ENCODE peak calls at places on chromosomes 3 and 15, in nine cellular contexts. Q, U, X, D, O, L, F, S and E are unnamed samples. For H3K27me3, the result is how much of the 10 kb centered on the place peaks cover.

GRCh38 chr3:122356402-122356801 is 26.6 kb downstream of the MIX23 start:
- DNase-seq in Q (peak), U (peak), X (peak), D (peak), O (peak), L (peak), F (peak), S (no peak), E (peak)

GRCh38 chr3:58072046-58072445 is 63.8 kb downstream of the FLNB start:
- DNase-seq in Q (no peak), U (no peak), X (peak), D (no peak), O (no peak), L (no peak), F (no peak), S (no peak), E (no peak)

GRCh38 chr15:64883997-64884511 is 27.6 kb upstream of the ANKDD1A start:
- DNase-seq in Q (peak), U (peak), X (peak), D (peak), O (no peak), L (peak), F (peak), S (peak), E (no peak)

GRCh38 chr15:72227192-72227586 is 3.8 kb downstream of the PKM start:
- DNase-seq in Q (no peak), U (peak), X (no peak), D (no peak), O (no peak), L (no peak), F (peak), S (no peak), E (no peak)

GRCh38 chr3:185688808-185689207 is 102.7 kb downstream of the SENP2 start:
- DNase-seq in Q (no peak), U (no peak), X (peak), D (peak), O (no peak), L (peak), F (peak), S (no peak), E (no peak)

GRCh38 chr15:87419341-87419740 is 837.2 kb downstream of the NTRK3 start:
- DNase-seq in Q (no peak), U (no peak), X (no peak), D (no peak), O (no peak), L (no peak), F (no peak), S (no peak), E (no peak)

GRCh38 chr15:76714950-76715349 is 190.2 kb downstream of the SCAPER start:
- DNase-seq in Q (no peak), U (no peak), X (no peak), D (no peak), O (no peak), L (no peak), F (no peak), S (no peak), E (no peak)

GRCh38 chr15:67834593-67835348 is 5.1 kb downstream of the RNU6-1 start:
- DNase-seq in Q (peak), U (peak), X (no peak), D (no peak), O (no peak), L (no peak), F (no peak), S (no peak), E (no peak)

GRCh38 chr3:30457081-30457480 is 149.3 kb upstream of the TGFBR2 start:
- DNase-seq in Q (no peak), U (no peak), X (no peak), D (no peak), O (no peak), L (no peak), F (peak), S (no peak), E (no peak)

GRCh38 chr15:71296032-71296686 is 180.9 kb downstream of the THSD4 start:
- DNase-seq in Q (peak), U (peak), X (no peak), D (peak), O (no peak), L (no peak), F (peak), S (no peak), E (no peak)

GRCh38 chr3:146972726-146973125 is 367.6 kb upstream of the PLSCR5 start:
- DNase-seq in Q (no peak), U (no peak), X (peak), D (no peak), O (no peak), L (no peak), F (peak), S (no peak), E (no peak)

GRCh38 chr3:113270786-113271185 is 59.4 kb downstream of the BOC start:
- DNase-seq in Q (no peak), U (no peak), X (no peak), D (no peak), O (no peak), L (no peak), F (no peak), S (no peak), E (no peak)

GRCh38 chr3:183046883-183047282 is 52.4 kb downstream of the MCCC1 start:
- DNase-seq in Q (no peak), U (no peak), X (no peak), D (no peak), O (no peak), L (no peak), F (no peak), S (no peak), E (no peak)

GRCh38 chr15:81869161-81869928 is 176.5 kb downstream of the MEX3B start:
- DNase-seq in Q (no peak), U (no peak), X (no peak), D (no peak), O (no peak), L (no peak), F (no peak), S (no peak), E (no peak)

GRCh38 chr3:188683032-188683491 is 488.7 kb upstream of the TPRG1 start:
- DNase-seq in Q (no peak), U (no peak), X (no peak), D (peak), O (no peak), L (no peak), F (peak), S (peak), E (no peak)

GRCh38 chr3:197297476-197298340 is 704 bp downstream of the DLG1 start:
- DNase-seq in Q (peak), U (peak), X (peak), D (no peak), O (peak), L (peak), F (peak), S (peak), E (peak)

DNA sequence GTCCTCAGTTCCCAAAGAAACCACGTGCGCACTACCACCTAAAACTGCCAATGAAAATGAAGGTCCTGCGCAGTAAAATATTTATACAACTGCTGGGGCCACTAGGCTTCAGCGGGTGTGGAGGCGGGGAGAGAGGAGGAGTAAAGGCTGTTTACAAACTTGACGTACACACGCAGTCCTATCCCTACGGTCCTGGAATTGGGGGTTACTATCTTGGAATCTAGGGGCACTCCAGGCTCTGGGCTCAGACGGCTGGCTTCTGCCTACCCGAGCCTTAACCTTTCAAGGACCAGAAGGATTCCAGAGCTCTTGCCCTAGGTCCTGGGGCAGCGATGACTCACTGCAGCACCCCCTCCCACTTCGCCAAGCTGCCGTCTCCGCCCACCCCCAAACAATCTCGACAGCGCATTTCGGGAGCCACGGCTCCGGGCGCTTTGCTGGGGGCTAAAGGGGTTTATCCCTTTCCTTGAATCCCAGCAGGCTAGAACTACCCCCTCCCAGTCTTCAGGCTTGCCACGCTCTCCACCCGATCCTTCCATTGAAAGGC is 3.0 kb downstream of the ADAMTS9 start:
- DNase-seq in Q (peak), U (peak), X (peak), D (no peak), O (peak), L (no peak), F (peak), S (peak), E (no peak)
- H3K27me3 ChIP-seq in Q (under half), U (under half), X (under half), D (under half), O (under half), L (under half), F (under half), S (under half), E (half or more)

GRCh38 chr3:195892105-195892354 is 16.3 kb downstream of the TNK2 start:
- DNase-seq in Q (no peak), U (no peak), X (no peak), D (no peak), O (no peak), L (no peak), F (no peak), S (no peak), E (no peak)

GRCh38 chr3:195893516-195893915 is 14.8 kb downstream of the TNK2 start:
- DNase-seq in Q (no peak), U (no peak), X (no peak), D (no peak), O (no peak), L (no peak), F (no peak), S (no peak), E (no peak)

GRCh38 chr3:195891431-195892104 is 16.8 kb downstream of the TNK2 start:
- DNase-seq in Q (no peak), U (no peak), X (no peak), D (no peak), O (no peak), L (no peak), F (no peak), S (no peak), E (no peak)

GRCh38 chr3:195893121-195893449 is 15.3 kb downstream of the TNK2 start:
- DNase-seq in Q (no peak), U (no peak), X (no peak), D (no peak), O (no peak), L (no peak), F (no peak), S (peak), E (no peak)

GRCh38 chr3:195892355-195893120 is 15.8 kb downstream of the TNK2 start:
- DNase-seq in Q (peak), U (no peak), X (no peak), D (no peak), O (peak), L (no peak), F (peak), S (peak), E (no peak)
- H3K4me3 ChIP-seq in Q (peak), U (peak), X (no peak), D (no peak), O (no peak), L (peak), F (peak), S (peak), E (no peak)

DNA sequence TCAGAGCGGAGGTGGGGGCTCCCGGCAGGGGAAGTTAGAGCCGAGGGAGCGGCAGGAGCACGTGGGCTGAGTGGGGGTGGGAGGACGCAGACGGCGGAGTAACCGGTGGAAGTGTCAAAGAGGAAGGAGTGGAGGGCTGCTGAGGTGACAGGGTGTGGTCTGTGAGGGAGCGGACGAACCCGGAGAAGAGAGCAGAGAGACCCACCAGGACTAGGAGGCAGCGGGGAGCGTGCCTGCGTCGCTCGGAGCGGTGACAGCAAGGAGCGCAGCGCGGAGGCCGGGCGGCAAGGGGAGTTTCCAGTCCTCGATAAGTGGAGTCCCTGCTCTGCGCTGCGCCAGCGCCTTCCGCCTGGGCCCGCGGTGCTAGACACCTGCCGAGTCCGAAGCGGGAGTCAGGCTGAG is 533.3 kb upstream of the SEMA6D start:
- DNase-seq in Q (peak), U (no peak), X (no peak), D (no peak), O (peak), L (no peak), F (peak), S (peak), E (no peak)
- H3K27me3 ChIP-seq in Q (under half), U (under half), X (under half), D (under half), O (under half), L (under half), F (under half), S (half or more), E (under half)

GRCh38 chr15:51735611-51736010 is 1.8 kb downstream of the LYSMD2 start:
- DNase-seq in Q (no peak), U (no peak), X (no peak), D (no peak), O (no peak), L (no peak), F (no peak), S (no peak), E (no peak)

GRCh38 chr15:51736646-51737537 is 563 bp downstream of the LYSMD2 start:
- DNase-seq in Q (peak), U (peak), X (peak), D (no peak), O (no peak), L (peak), F (peak), S (peak), E (no peak)

GRCh38 chr15:51736069-51736468 is 1.4 kb downstream of the LYSMD2 start:
- DNase-seq in Q (no peak), U (no peak), X (no peak), D (no peak), O (no peak), L (no peak), F (peak), S (no peak), E (no peak)

GRCh38 chr15:51737538-51738305 is at the start of gene LYSMD2:
- DNase-seq in Q (peak), U (peak), X (peak), D (no peak), O (peak), L (peak), F (peak), S (peak), E (no peak)

GRCh38 chr15:51735211-51735610 is 2.2 kb downstream of the LYSMD2 start:
- DNase-seq in Q (no peak), U (no peak), X (no peak), D (no peak), O (no peak), L (no peak), F (peak), S (no peak), E (no peak)
- H3K4me3 ChIP-seq in Q (no peak), U (no peak), X (no peak), D (no peak), O (no peak), L (no peak), F (no peak), S (no peak), E (no peak)

GRCh38 chr3:4841225-4841624 is 138.0 kb upstream of the BHLHE40 start:
- DNase-seq in Q (no peak), U (no peak), X (peak), D (no peak), O (no peak), L (no peak), F (no peak), S (no peak), E (no peak)

GRCh38 chr3:4837405-4837804 is 141.8 kb upstream of the BHLHE40 start:
- DNase-seq in Q (no peak), U (no peak), X (no peak), D (no peak), O (no peak), L (no peak), F (no peak), S (no peak), E (no peak)

GRCh38 chr3:4839278-4839677 is 140.0 kb upstream of the BHLHE40 start:
- DNase-seq in Q (no peak), U (no peak), X (no peak), D (no peak), O (no peak), L (no peak), F (no peak), S (no peak), E (no peak)

GRCh38 chr3:4836516-4836915 is 142.7 kb upstream of the BHLHE40 start:
- DNase-seq in Q (no peak), U (no peak), X (no peak), D (no peak), O (no peak), L (no peak), F (no peak), S (no peak), E (no peak)

DNA sequence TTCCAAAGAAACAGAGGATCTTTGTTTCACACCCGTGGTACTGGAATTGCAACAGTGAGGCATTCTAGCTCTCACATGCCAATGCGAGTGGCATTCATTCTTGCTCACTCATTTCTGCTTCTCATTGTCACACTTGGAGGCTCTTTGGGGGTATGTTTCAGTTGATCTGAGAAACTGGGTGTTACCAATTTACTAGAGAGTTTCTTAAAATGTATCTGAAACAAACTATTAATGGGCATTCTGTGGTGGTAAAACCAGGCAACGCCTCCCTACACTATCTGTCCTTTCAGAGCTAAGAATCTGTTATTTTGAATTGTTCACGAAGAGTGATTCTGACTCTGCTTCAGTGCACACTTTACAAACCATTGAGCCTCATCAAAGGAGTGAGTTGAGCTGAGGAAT is 140.6 kb upstream of the BHLHE40 start:
- DNase-seq in Q (no peak), U (no peak), X (no peak), D (no peak), O (no peak), L (no peak), F (no peak), S (no peak), E (no peak)
- H3K27me3 ChIP-seq in Q (under half), U (under half), X (under half), D (under half), O (under half), L (under half), F (under half), S (under half), E (under half)

DNA sequence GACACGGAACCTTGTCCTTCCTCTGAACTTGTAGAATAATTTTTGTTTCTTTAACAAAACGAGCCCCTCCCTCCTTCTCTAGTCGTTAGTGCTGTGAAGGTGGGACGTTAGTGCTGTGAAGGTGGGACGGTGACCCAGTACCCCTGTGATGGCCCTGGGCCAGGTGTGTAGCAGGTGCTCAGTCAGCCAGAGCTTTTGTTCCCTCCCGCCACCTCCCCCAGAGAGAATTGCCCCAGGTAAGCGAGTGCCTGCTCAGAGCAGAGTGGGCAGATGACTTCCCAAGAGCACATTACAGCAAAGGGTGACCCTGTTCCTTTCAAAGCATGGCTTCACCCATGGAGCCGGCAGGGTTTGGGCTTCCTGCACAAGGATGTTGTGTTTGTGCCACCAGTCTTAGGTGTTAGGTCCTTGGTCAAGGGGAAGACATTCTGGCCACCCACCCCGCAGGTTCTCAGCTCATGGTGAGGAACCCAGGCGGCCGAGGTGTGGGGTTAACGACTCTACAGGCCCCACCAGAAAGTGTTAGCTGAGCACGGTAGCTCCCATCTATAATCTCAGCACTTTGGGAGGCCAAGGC is 30.7 kb downstream of the SLC6A6 start:
- DNase-seq in Q (peak), U (peak), X (no peak), D (no peak), O (no peak), L (peak), F (no peak), S (no peak), E (no peak)
- H3K4me3 ChIP-seq in Q (no peak), U (no peak), X (no peak), D (no peak), O (no peak), L (no peak), F (no peak), S (peak), E (no peak)

DNA sequence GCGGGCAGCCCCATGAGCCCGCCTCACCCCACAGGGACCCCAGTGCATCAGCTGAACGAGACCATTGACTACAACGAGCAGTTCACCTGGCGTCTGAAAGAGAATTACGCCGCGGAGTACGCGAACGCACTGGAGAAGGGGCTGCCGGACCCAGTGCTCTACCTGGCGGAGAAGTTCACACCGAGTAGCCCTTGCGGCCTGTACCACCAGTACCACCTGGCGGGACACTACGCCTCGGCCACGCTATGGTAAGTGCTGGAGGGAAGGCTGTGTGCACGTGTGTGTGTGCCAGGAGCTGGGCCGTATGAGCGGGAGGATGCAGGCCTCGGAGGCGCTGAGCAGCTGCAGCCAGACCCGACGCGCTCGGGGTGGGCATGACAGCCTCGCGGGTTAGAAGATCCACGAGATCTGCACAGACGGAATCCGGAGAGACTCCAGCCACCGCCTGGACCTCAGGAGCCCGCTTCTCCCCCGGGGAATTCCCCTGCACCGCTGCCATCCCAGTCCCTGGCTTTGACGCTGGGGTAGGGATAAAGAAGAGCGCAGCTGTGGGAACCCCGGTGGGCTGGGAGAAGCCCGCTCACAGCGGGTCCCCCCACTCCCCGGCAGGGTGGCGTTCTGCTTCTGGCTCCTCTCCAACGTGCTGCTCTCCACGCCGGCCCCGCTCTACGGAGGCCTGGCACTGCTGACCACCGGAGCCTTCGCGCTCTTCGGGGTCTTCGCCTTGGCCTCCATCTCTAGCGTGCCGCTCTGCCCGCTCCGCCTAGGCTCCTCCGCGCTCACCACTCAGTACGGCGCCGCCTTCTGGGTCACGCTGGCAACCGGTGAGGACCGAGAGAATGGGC is 2.6 kb downstream of the DUOXA2 start:
- DNase-seq in Q (no peak), U (no peak), X (no peak), D (no peak), O (no peak), L (no peak), F (peak), S (no peak), E (no peak)
- H3K27me3 ChIP-seq in Q (half or more), U (under half), X (half or more), D (under half), O (half or more), L (half or more), F (half or more), S (half or more), E (half or more)

GRCh38 chr3:107596639-107597038 is 73.9 kb downstream of the BBX start:
- DNase-seq in Q (no peak), U (no peak), X (no peak), D (no peak), O (no peak), L (no peak), F (no peak), S (no peak), E (no peak)

GRCh38 chr3:107604057-107604802 is 81.5 kb downstream of the BBX start:
- DNase-seq in Q (no peak), U (no peak), X (no peak), D (no peak), O (no peak), L (no peak), F (peak), S (peak), E (no peak)

GRCh38 chr3:107598926-107599754 is 76.4 kb downstream of the BBX start:
- DNase-seq in Q (peak), U (peak), X (peak), D (no peak), O (no peak), L (no peak), F (peak), S (peak), E (no peak)

GRCh38 chr3:107600784-107601183 is 78.0 kb downstream of the BBX start:
- DNase-seq in Q (no peak), U (no peak), X (no peak), D (no peak), O (no peak), L (no peak), F (peak), S (no peak), E (no peak)

GRCh38 chr3:107599755-107600122 is 77.0 kb downstream of the BBX start:
- DNase-seq in Q (no peak), U (no peak), X (no peak), D (no peak), O (no peak), L (no peak), F (no peak), S (no peak), E (no peak)
- H3K4me3 ChIP-seq in Q (peak), U (peak), X (peak), D (peak), O (no peak), L (peak), F (peak), S (peak), E (no peak)